ENCODE peak calls at places on chromosomes 7 and 10, in eight cellular contexts. V, Q, W, A, F, R, U and P are unnamed samples.

GRCh38 chr10:35236739-35237138 is 99.6 kb upstream of the CCNY start:
- DNase-seq in F (no peak), V (no peak), R (no peak), U (peak), A (no peak), Q (peak), W (no peak), P (no peak)

GRCh38 chr7:148540041-148540738 is 50.4 kb upstream of the C7orf33 start:
- DNase-seq in Q (peak), R (peak), W (peak), F (no peak), A (no peak), U (peak), V (no peak), P (peak)

GRCh38 chr10:132396495-132397035 is 435 bp upstream of the PWWP2B start:
- DNase-seq in Q (peak), A (no peak), F (peak), U (no peak), W (peak), R (no peak), V (no peak), P (peak)

GRCh38 chr10:114473776-114474175 is 69.5 kb upstream of the AFAP1L2 start:
- DNase-seq in V (no peak), Q (no peak), R (no peak), F (no peak), U (no peak), W (no peak), A (no peak), P (no peak)

GRCh38 chr10:98029149-98030092 is 1.0 kb downstream of the CRTAC1 start:
- DNase-seq in R (no peak), W (no peak), V (no peak), F (no peak), A (no peak), U (no peak), Q (no peak), P (no peak)

GRCh38 chr10:79185067-79185774 is 116.5 kb downstream of the ZMIZ1 start:
- DNase-seq in U (no peak), V (peak), R (peak), W (peak), Q (no peak), F (no peak), A (no peak), P (peak)

GRCh38 chr10:416091-416515 is 273.4 kb downstream of the DIP2C start:
- DNase-seq in R (no peak), U (peak), A (no peak), V (no peak), Q (no peak), F (no peak), W (no peak), P (peak)

GRCh38 chr7:74430961-74431466 is 22.7 kb upstream of the GTF2IRD1 start:
- DNase-seq in U (no peak), R (no peak), A (no peak), V (peak), W (no peak), Q (no peak), F (no peak), P (no peak)

GRCh38 chr10:3010819-3011422 is 56.4 kb upstream of the PFKP start:
- DNase-seq in U (no peak), W (no peak), Q (no peak), F (no peak), R (no peak), A (no peak), V (no peak), P (peak)

GRCh38 chr10:44195120-44196007 is 189.5 kb downstream of the CXCL12 start:
- DNase-seq in U (peak), R (peak), A (no peak), Q (peak), W (peak), V (no peak), F (no peak), P (peak)

GRCh38 chr10:22251751-22252285 is 34.0 kb upstream of the EBLN1 start:
- DNase-seq in U (peak), W (peak), V (peak), A (no peak), F (peak), R (no peak), Q (peak), P (peak)

GRCh38 chr7:28862876-28863275 is 95.3 kb downstream of the TRIL start:
- DNase-seq in R (peak), A (no peak), W (no peak), U (peak), F (no peak), Q (no peak), V (no peak), P (no peak)

GRCh38 chr7:44326261-44327125 is 1.1 kb upstream of the CAMK2B start:
- DNase-seq in A (no peak), Q (no peak), W (no peak), U (no peak), F (no peak), R (no peak), V (no peak), P (no peak)

GRCh38 chr7:83633516-83633915 is 15.4 kb downstream of the SEMA3E start:
- DNase-seq in A (no peak), W (no peak), V (no peak), Q (no peak), F (no peak), R (no peak), U (no peak), P (no peak)

GRCh38 chr7:157577061-157577460 is 240.3 kb downstream of the DNAJB6 start:
- DNase-seq in Q (no peak), W (no peak), V (no peak), R (no peak), F (no peak), U (no peak), A (no peak), P (no peak)

GRCh38 chr10:59580257-59580863 is 129.3 kb downstream of the SLC16A9 start:
- DNase-seq in Q (peak), W (no peak), U (peak), V (peak), F (no peak), A (no peak), R (peak), P (peak)

GRCh38 chr7:159032310-159032709 is 112.4 kb downstream of the VIPR2 start:
- DNase-seq in Q (no peak), A (no peak), R (no peak), V (no peak), F (no peak), W (no peak), U (no peak), P (no peak)

GRCh38 chr10:77943086-77943901 is 16.7 kb upstream of the DLG5 start:
- DNase-seq in A (no peak), W (peak), R (peak), F (no peak), V (no peak), U (peak), Q (peak), P (peak)

GRCh38 chr7:148697256-148697841 is 1.4 kb upstream of the CUL1 start:
- DNase-seq in V (peak), Q (no peak), U (peak), F (peak), R (no peak), A (no peak), W (peak), P (peak)

GRCh38 chr10:67259319-67259929 is 333.6 kb downstream of the LRRTM3 start:
- DNase-seq in Q (no peak), A (no peak), F (no peak), R (no peak), W (no peak), U (no peak), V (no peak), P (no peak)

GRCh38 chr10:132916956-132917666 is 25.3 kb downstream of the CFAP46 start:
- DNase-seq in V (no peak), F (no peak), W (no peak), A (no peak), U (no peak), Q (no peak), R (no peak), P (no peak)

GRCh38 chr10:35642023-35642792 is at the start of gene FZD8:
- DNase-seq in F (peak), A (peak), V (peak), R (peak), W (peak), U (peak), Q (peak), P (peak)

GRCh38 chr7:114414151-114415053 is at the start of gene FOXP2:
- DNase-seq in F (no peak), A (no peak), Q (peak), U (no peak), R (peak), W (no peak), V (peak), P (peak)

GRCh38 chr10:73883553-73883952 is 9.2 kb upstream of the CAMK2G start:
- DNase-seq in R (peak), F (no peak), A (no peak), W (no peak), V (no peak), U (no peak), Q (no peak), P (no peak)

GRCh38 chr10:13873201-13873600 is 286.4 kb downstream of the PRPF18 start:
- DNase-seq in V (peak), R (no peak), A (no peak), U (no peak), Q (no peak), W (no peak), F (no peak), P (no peak)

GRCh38 chr10:62534051-62534450 is 159.9 kb downstream of the ZNF365 start:
- DNase-seq in R (no peak), Q (no peak), F (no peak), V (no peak), A (no peak), W (no peak), U (no peak), P (no peak)